ENCODE peak calls at places on chromosomes 4 and X, in ten cellular contexts. G is cardiac fibroblast; Z is CD4-positive, CD25-positive, alpha-beta regulatory T cell; C is BE2C; K is BJ; N is SK-N-SH; F is lower lobe of right lung; P is gastrocnemius medialis; W is astrocyte; O is adipocyte. Q is an unnamed sample.

GRCh38 chr4:177400030-177400429 is 42.2 kb downstream of the AGA start:
- DNase-seq in G (no peak), Z (no peak), C (no peak), K (no peak), N (no peak), F (no peak), P (no peak), W (peak), O (no peak), Q (no peak)

GRCh38 chr4:67288964-67289363 is 256.3 kb downstream of the CENPC start:
- DNase-seq in G (no peak), Z (no peak), C (peak), K (no peak), N (peak), F (no peak), P (no peak), W (no peak), O (peak), Q (no peak)

GRCh38 chr4:96525901-96526300 is 686.0 kb downstream of the PDHA2 start:
- DNase-seq in G (no peak), Z (no peak), C (no peak), K (no peak), N (no peak), F (no peak), P (no peak), W (peak), O (peak), Q (no peak)

GRCh38 chr4:163846008-163846407 is 351.5 kb downstream of the TMA16 start:
- DNase-seq in G (no peak), Z (no peak), C (no peak), K (no peak), N (no peak), F (no peak), P (no peak), W (no peak), O (no peak), Q (no peak)

GRCh38 chr4:176641237-176641636 is 151.5 kb downstream of the VEGFC start:
- DNase-seq in G (peak), Z (no peak), C (no peak), K (no peak), N (no peak), F (no peak), P (no peak), W (peak), O (peak), Q (no peak)

GRCh38 chr4:43456383-43456782 is 563.9 kb downstream of the GRXCR1 start:
- DNase-seq in G (peak), Z (no peak), C (no peak), K (peak), N (no peak), F (no peak), P (no peak), W (peak), O (no peak), Q (peak)

GRCh38 chr4:184313710-184314659 is 96.3 kb upstream of the ENPP6 start:
- DNase-seq in G (no peak), Z (no peak), C (no peak), K (no peak), N (no peak), F (peak), P (no peak), W (no peak), O (no peak), Q (no peak)

GRCh38 chr4:31370866-31371465 is 650.8 kb downstream of the PCDH7 start:
- DNase-seq in G (peak), Z (no peak), C (no peak), K (no peak), N (peak), F (no peak), P (no peak), W (peak), O (peak), Q (no peak)

GRCh38 chr4:24226018-24226417 is 336.2 kb upstream of the PPARGC1A start:
- DNase-seq in G (peak), Z (no peak), C (no peak), K (no peak), N (no peak), F (no peak), P (no peak), W (peak), O (peak), Q (no peak)

GRCh38 chr4:27194599-27194998 is 334.0 kb downstream of the STIM2 start:
- DNase-seq in G (no peak), Z (no peak), C (no peak), K (no peak), N (no peak), F (no peak), P (no peak), W (no peak), O (no peak), Q (no peak)

GRCh38 chr4:158163941-158164665 is 8.7 kb downstream of the GASK1B start:
- DNase-seq in G (no peak), Z (no peak), C (no peak), K (no peak), N (no peak), F (no peak), P (no peak), W (no peak), O (peak), Q (no peak)
- H3K4me3 ChIP-seq in G (no peak), Z (no peak), C (no peak), K (no peak), N (no peak), F (no peak), P (no peak), W (no peak), O (peak), Q (no peak)

DNA sequence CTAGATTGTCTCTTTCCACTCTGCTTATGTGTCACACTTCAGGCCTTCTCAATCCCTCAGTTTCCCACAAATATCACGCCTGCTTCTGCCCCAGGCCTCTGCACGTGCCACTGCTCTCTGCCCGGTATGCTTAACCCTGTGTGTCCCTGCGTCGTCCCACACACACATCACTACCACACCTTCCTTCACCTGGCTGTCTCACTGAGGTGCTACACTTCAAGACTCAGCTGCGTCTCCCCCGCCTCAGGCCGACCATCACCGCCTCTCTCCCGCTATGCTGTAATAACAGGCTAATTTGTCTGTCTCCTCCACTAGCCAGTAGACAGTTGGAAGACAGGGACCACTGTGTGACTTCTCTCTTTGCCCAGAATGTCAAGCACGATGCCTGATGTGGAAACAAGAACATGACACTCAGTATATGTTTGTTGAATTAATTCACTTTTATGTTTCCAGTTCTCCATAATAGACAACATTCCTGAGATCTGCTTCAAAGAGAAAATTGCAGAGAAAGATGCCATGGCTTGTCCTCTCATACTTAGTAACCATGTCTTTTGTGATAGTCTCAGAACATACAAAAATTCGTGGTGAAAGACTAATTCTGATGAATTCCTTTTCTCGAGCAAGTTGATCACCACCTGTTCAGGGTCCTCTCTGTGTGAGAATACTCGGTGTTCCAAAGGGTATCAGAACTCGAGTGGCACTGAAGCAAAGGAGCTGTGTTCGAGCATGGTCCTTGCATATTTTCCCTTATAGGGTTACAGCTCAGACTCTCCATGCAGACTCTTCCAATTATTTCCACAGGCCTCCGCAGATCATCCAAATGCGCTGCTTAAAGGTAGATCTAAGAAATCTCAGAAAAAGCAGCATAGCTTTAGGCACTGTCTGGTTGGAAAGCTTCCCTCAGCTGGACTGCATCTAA is 54.2 kb downstream of the AFAP1 start:
- DNase-seq in G (no peak), Z (no peak), C (no peak), K (no peak), N (no peak), F (no peak), P (no peak), W (no peak), O (no peak), Q (no peak)
- H3K4me3 ChIP-seq in G (no peak), Z (no peak), C (peak), K (no peak), N (no peak), F (no peak), P (no peak), W (no peak), O (peak), Q (no peak)

GRCh38 chrX:131827935-131828334 is 195.2 kb upstream of the STK26 start:
- DNase-seq in G (peak), Z (no peak), C (peak), K (no peak), N (peak), F (no peak), P (no peak), W (no peak), O (peak), Q (no peak)

GRCh38 chrX:131828482-131828881 is 194.6 kb upstream of the STK26 start:
- DNase-seq in G (no peak), Z (no peak), C (no peak), K (no peak), N (no peak), F (no peak), P (no peak), W (no peak), O (no peak), Q (no peak)

GRCh38 chrX:131831185-131831520 is 191.9 kb upstream of the STK26 start:
- DNase-seq in G (no peak), Z (no peak), C (no peak), K (no peak), N (no peak), F (no peak), P (no peak), W (no peak), O (no peak), Q (no peak)

GRCh38 chrX:131826572-131826971 is 196.5 kb upstream of the STK26 start:
- DNase-seq in G (no peak), Z (no peak), C (no peak), K (no peak), N (no peak), F (no peak), P (no peak), W (no peak), O (no peak), Q (no peak)

DNA sequence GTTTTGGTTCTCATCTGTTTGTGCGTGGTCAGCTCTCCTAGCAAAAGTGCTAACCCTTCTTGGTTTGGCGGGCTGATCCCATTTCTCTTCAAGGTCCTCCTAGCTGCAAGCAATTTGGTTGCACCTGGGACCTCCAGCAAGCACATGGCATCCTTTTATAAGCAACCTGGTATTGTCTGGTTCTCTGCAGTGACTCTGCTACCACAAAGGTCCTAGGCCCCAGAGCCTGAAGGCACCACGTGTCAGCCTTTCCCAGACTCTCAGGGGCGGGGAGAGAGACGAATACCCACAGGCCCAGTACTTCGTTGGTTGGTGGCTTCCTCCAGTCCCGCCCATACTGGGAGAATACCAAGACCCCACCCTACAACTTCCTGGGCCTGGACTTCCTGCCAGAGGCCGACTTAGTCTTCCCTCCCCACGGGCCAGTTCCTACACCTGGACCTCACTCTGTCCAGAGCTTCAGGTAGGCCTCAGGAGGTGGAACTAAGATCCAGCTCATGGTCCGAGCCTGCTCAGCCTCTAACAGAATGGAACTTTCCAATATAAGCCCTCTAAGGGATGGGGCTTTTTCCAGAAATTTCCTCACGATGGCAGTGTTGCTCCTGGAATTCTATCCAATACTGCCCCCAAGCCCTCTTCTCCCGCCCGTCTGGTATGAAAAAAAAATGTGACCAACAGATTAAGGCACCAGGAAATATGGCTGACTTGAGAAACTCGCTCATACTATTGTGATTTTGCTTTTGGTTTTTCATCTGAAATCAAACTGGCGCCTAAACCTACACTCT is 192.5 kb upstream of the STK26 start:
- DNase-seq in G (peak), Z (peak), C (peak), K (no peak), N (peak), F (peak), P (peak), W (peak), O (peak), Q (peak)
- H3K4me3 ChIP-seq in G (no peak), Z (no peak), C (peak), K (no peak), N (peak), F (peak), P (no peak), W (peak), O (peak), Q (peak)

GRCh38 chr4:151195801-151196200 is 81.2 kb upstream of the PRSS48 start:
- DNase-seq in G (peak), Z (no peak), C (no peak), K (peak), N (no peak), F (no peak), P (no peak), W (peak), O (peak), Q (peak)
- H3K4me3 ChIP-seq in G (no peak), Z (no peak), C (no peak), K (no peak), N (no peak), F (no peak), P (no peak), W (no peak), O (peak), Q (no peak)